ENCODE peak calls at places on chromosomes 1 and 21, in seven cellular contexts. One of them, this sample, is unnamed.

GRCh38 chr1:151924691-151925587 is 15.6 kb upstream of the THEM4 start:
- DNase-seq in left colon: no peak
- DNase-seq in memory B cell: no peak
- DNase-seq in NCI-H1417 treated with DMSO at 0.1 percent for 48 hours: no peak
- DNase-seq in NCI-H774: no peak
- DNase-seq in RWPE1: no peak
- DNase-seq in left ventricle myocardium superior: no peak
- DNase-seq in this sample: no peak

GRCh38 chr1:221886311-221887090 is 144.6 kb upstream of the DUSP10 start:
- DNase-seq in NCI-H1417 treated with DMSO at 0.1 percent for 48 hours: no peak
- DNase-seq in RWPE1: no peak
- DNase-seq in left colon: no peak
- DNase-seq in memory B cell: no peak
- DNase-seq in NCI-H774: no peak
- DNase-seq in left ventricle myocardium superior: no peak
- DNase-seq in this sample: no peak

GRCh38 chr1:35031103-35031452 is 667 bp downstream of the ZMYM6 start:
- DNase-seq in NCI-H774: no peak
- DNase-seq in RWPE1: peak
- DNase-seq in memory B cell: peak
- DNase-seq in left ventricle myocardium superior: peak
- DNase-seq in left colon: peak
- DNase-seq in NCI-H1417 treated with DMSO at 0.1 percent for 48 hours: no peak
- DNase-seq in this sample: no peak

GRCh38 chr1:66335859-66336640 is 197.9 kb upstream of the SGIP1 start:
- DNase-seq in left colon: peak
- DNase-seq in RWPE1: no peak
- DNase-seq in memory B cell: peak
- DNase-seq in left ventricle myocardium superior: peak
- DNase-seq in NCI-H774: no peak
- DNase-seq in NCI-H1417 treated with DMSO at 0.1 percent for 48 hours: no peak
- DNase-seq in this sample: no peak

GRCh38 chr1:216456682-216457081 is 33.4 kb upstream of the USH2A start:
- DNase-seq in memory B cell: no peak
- DNase-seq in NCI-H774: no peak
- DNase-seq in NCI-H1417 treated with DMSO at 0.1 percent for 48 hours: no peak
- DNase-seq in left colon: no peak
- DNase-seq in RWPE1: peak
- DNase-seq in left ventricle myocardium superior: no peak
- DNase-seq in this sample: no peak

GRCh38 chr1:20107767-20108166 is 11.6 kb downstream of the PLA2G2D start:
- DNase-seq in left colon: no peak
- DNase-seq in RWPE1: no peak
- DNase-seq in memory B cell: no peak
- DNase-seq in left ventricle myocardium superior: no peak
- DNase-seq in NCI-H1417 treated with DMSO at 0.1 percent for 48 hours: no peak
- DNase-seq in NCI-H774: no peak
- DNase-seq in this sample: no peak

GRCh38 chr1:119008483-119009299 is 20.5 kb upstream of the TBX15 start:
- DNase-seq in RWPE1: peak
- DNase-seq in NCI-H774: no peak
- DNase-seq in left ventricle myocardium superior: no peak
- DNase-seq in memory B cell: no peak
- DNase-seq in left colon: no peak
- DNase-seq in NCI-H1417 treated with DMSO at 0.1 percent for 48 hours: no peak
- DNase-seq in this sample: peak

GRCh38 chr1:209618756-209619420 is 33.3 kb downstream of the LAMB3 start:
- DNase-seq in memory B cell: no peak
- DNase-seq in NCI-H774: no peak
- DNase-seq in RWPE1: no peak
- DNase-seq in NCI-H1417 treated with DMSO at 0.1 percent for 48 hours: no peak
- DNase-seq in left colon: no peak
- DNase-seq in left ventricle myocardium superior: peak
- DNase-seq in this sample: peak

GRCh38 chr21:36700961-36701911 is 2.3 kb downstream of the SIM2 start:
- DNase-seq in left ventricle myocardium superior: no peak
- DNase-seq in memory B cell: no peak
- DNase-seq in NCI-H1417 treated with DMSO at 0.1 percent for 48 hours: no peak
- DNase-seq in RWPE1: no peak
- DNase-seq in NCI-H774: no peak
- DNase-seq in left colon: no peak
- DNase-seq in this sample: no peak

GRCh38 chr21:33801424-33802405 is 113.9 kb downstream of the ATP5PO start:
- DNase-seq in memory B cell: no peak
- DNase-seq in NCI-H774: peak
- DNase-seq in left ventricle myocardium superior: no peak
- DNase-seq in RWPE1: peak
- DNase-seq in left colon: no peak
- DNase-seq in NCI-H1417 treated with DMSO at 0.1 percent for 48 hours: peak
- DNase-seq in this sample: peak

GRCh38 chr1:160291248-160292220 is 6.6 kb upstream of the PEX19 start:
- DNase-seq in NCI-H1417 treated with DMSO at 0.1 percent for 48 hours: peak
- DNase-seq in RWPE1: peak
- DNase-seq in NCI-H774: peak
- DNase-seq in left colon: peak
- DNase-seq in left ventricle myocardium superior: peak
- DNase-seq in memory B cell: peak
- DNase-seq in this sample: peak

GRCh38 chr1:164559342-164560070 is 522 bp downstream of the PBX1 start:
- DNase-seq in left ventricle myocardium superior: peak
- DNase-seq in left colon: peak
- DNase-seq in NCI-H1417 treated with DMSO at 0.1 percent for 48 hours: no peak
- DNase-seq in NCI-H774: peak
- DNase-seq in RWPE1: peak
- DNase-seq in memory B cell: no peak
- DNase-seq in this sample: no peak

GRCh38 chr21:42474043-42474831 is 21.8 kb downstream of the RSPH1 start:
- DNase-seq in NCI-H1417 treated with DMSO at 0.1 percent for 48 hours: no peak
- DNase-seq in memory B cell: peak
- DNase-seq in NCI-H774: no peak
- DNase-seq in left colon: peak
- DNase-seq in left ventricle myocardium superior: no peak
- DNase-seq in RWPE1: peak
- DNase-seq in this sample: no peak

GRCh38 chr1:40096977-40097782 is at the start of gene PPT1:
- DNase-seq in RWPE1: peak
- DNase-seq in NCI-H1417 treated with DMSO at 0.1 percent for 48 hours: peak
- DNase-seq in left colon: peak
- DNase-seq in memory B cell: peak
- DNase-seq in left ventricle myocardium superior: peak
- DNase-seq in NCI-H774: peak
- DNase-seq in this sample: peak

GRCh38 chr1:166884040-166884642 is 8.1 kb upstream of the TADA1 start:
- DNase-seq in memory B cell: peak
- DNase-seq in left colon: peak
- DNase-seq in left ventricle myocardium superior: peak
- DNase-seq in NCI-H774: peak
- DNase-seq in NCI-H1417 treated with DMSO at 0.1 percent for 48 hours: no peak
- DNase-seq in RWPE1: no peak
- DNase-seq in this sample: no peak

GRCh38 chr1:84089470-84090261 is 54.4 kb upstream of the PRKACB start:
- DNase-seq in NCI-H1417 treated with DMSO at 0.1 percent for 48 hours: no peak
- DNase-seq in NCI-H774: no peak
- DNase-seq in left ventricle myocardium superior: no peak
- DNase-seq in RWPE1: peak
- DNase-seq in memory B cell: no peak
- DNase-seq in left colon: no peak
- DNase-seq in this sample: no peak

GRCh38 chr1:203796223-203796747 is 862 bp downstream of the ZBED6 start:
- DNase-seq in NCI-H1417 treated with DMSO at 0.1 percent for 48 hours: no peak
- DNase-seq in left ventricle myocardium superior: peak
- DNase-seq in memory B cell: no peak
- DNase-seq in NCI-H774: no peak
- DNase-seq in left colon: peak
- DNase-seq in RWPE1: peak
- DNase-seq in this sample: no peak

GRCh38 chr1:6420594-6421042 is 899 bp upstream of the HES2 start:
- DNase-seq in NCI-H774: no peak
- DNase-seq in left ventricle myocardium superior: no peak
- DNase-seq in NCI-H1417 treated with DMSO at 0.1 percent for 48 hours: no peak
- DNase-seq in left colon: peak
- DNase-seq in RWPE1: no peak
- DNase-seq in memory B cell: no peak
- DNase-seq in this sample: no peak

GRCh38 chr1:104780470-104781078 is 1030.9 kb downstream of the AMY1C start:
- DNase-seq in left colon: no peak
- DNase-seq in NCI-H1417 treated with DMSO at 0.1 percent for 48 hours: peak
- DNase-seq in RWPE1: peak
- DNase-seq in NCI-H774: peak
- DNase-seq in left ventricle myocardium superior: no peak
- DNase-seq in memory B cell: no peak
- DNase-seq in this sample: peak

GRCh38 chr1:50181027-50181663 is 72.4 kb downstream of the ELAVL4 start:
- DNase-seq in NCI-H1417 treated with DMSO at 0.1 percent for 48 hours: no peak
- DNase-seq in left ventricle myocardium superior: peak
- DNase-seq in NCI-H774: no peak
- DNase-seq in RWPE1: no peak
- DNase-seq in memory B cell: no peak
- DNase-seq in left colon: no peak
- DNase-seq in this sample: no peak

GRCh38 chr21:25560151-25560783 is 47.0 kb downstream of the MRPL39 start:
- DNase-seq in NCI-H774: no peak
- DNase-seq in left ventricle myocardium superior: no peak
- DNase-seq in NCI-H1417 treated with DMSO at 0.1 percent for 48 hours: no peak
- DNase-seq in RWPE1: no peak
- DNase-seq in left colon: no peak
- DNase-seq in memory B cell: no peak
- DNase-seq in this sample: no peak

GRCh38 chr1:209769171-209769904 is 13.5 kb downstream of the TRAF3IP3 start:
- DNase-seq in RWPE1: peak
- DNase-seq in left ventricle myocardium superior: peak
- DNase-seq in NCI-H774: no peak
- DNase-seq in memory B cell: no peak
- DNase-seq in NCI-H1417 treated with DMSO at 0.1 percent for 48 hours: no peak
- DNase-seq in left colon: peak
- DNase-seq in this sample: no peak

GRCh38 chr1:236127045-236127444 is 15.3 kb upstream of the GPR137B start:
- DNase-seq in NCI-H774: no peak
- DNase-seq in left colon: no peak
- DNase-seq in NCI-H1417 treated with DMSO at 0.1 percent for 48 hours: no peak
- DNase-seq in RWPE1: no peak
- DNase-seq in memory B cell: no peak
- DNase-seq in left ventricle myocardium superior: no peak
- DNase-seq in this sample: no peak

GRCh38 chr1:181669209-181669608 is 185.9 kb downstream of the CACNA1E start:
- DNase-seq in RWPE1: peak
- DNase-seq in NCI-H774: no peak
- DNase-seq in memory B cell: no peak
- DNase-seq in left colon: no peak
- DNase-seq in NCI-H1417 treated with DMSO at 0.1 percent for 48 hours: no peak
- DNase-seq in left ventricle myocardium superior: no peak
- DNase-seq in this sample: no peak

GRCh38 chr1:102628008-102628736 is 480.1 kb downstream of the COL11A1 start:
- DNase-seq in left colon: no peak
- DNase-seq in NCI-H1417 treated with DMSO at 0.1 percent for 48 hours: no peak
- DNase-seq in NCI-H774: peak
- DNase-seq in left ventricle myocardium superior: no peak
- DNase-seq in memory B cell: no peak
- DNase-seq in RWPE1: peak
- DNase-seq in this sample: no peak

GRCh38 chr1:163875927-163876320 is 554.2 kb downstream of the NUF2 start:
- DNase-seq in left colon: no peak
- DNase-seq in NCI-H1417 treated with DMSO at 0.1 percent for 48 hours: no peak
- DNase-seq in left ventricle myocardium superior: no peak
- DNase-seq in RWPE1: no peak
- DNase-seq in NCI-H774: no peak
- DNase-seq in memory B cell: no peak
- DNase-seq in this sample: no peak

GRCh38 chr1:115706774-115707425 is 61.6 kb downstream of the CASQ2 start:
- DNase-seq in NCI-H774: no peak
- DNase-seq in memory B cell: no peak
- DNase-seq in RWPE1: no peak
- DNase-seq in left ventricle myocardium superior: no peak
- DNase-seq in left colon: no peak
- DNase-seq in NCI-H1417 treated with DMSO at 0.1 percent for 48 hours: peak
- DNase-seq in this sample: peak

GRCh38 chr1:1084372-1085170 is 10.5 kb upstream of the RNF223 start:
- DNase-seq in NCI-H774: no peak
- DNase-seq in NCI-H1417 treated with DMSO at 0.1 percent for 48 hours: no peak
- DNase-seq in left ventricle myocardium superior: no peak
- DNase-seq in memory B cell: peak
- DNase-seq in left colon: no peak
- DNase-seq in RWPE1: no peak
- DNase-seq in this sample: no peak

GRCh38 chr1:12203216-12204007 is 26.4 kb upstream of the VPS13D start:
- DNase-seq in RWPE1: no peak
- DNase-seq in left colon: no peak
- DNase-seq in memory B cell: no peak
- DNase-seq in NCI-H1417 treated with DMSO at 0.1 percent for 48 hours: no peak
- DNase-seq in NCI-H774: no peak
- DNase-seq in left ventricle myocardium superior: no peak
- DNase-seq in this sample: no peak

GRCh38 chr1:2953688-2954285 is 67.5 kb upstream of the ACTRT2 start:
- DNase-seq in NCI-H1417 treated with DMSO at 0.1 percent for 48 hours: no peak
- DNase-seq in RWPE1: no peak
- DNase-seq in NCI-H774: no peak
- DNase-seq in left colon: no peak
- DNase-seq in memory B cell: no peak
- DNase-seq in left ventricle myocardium superior: no peak
- DNase-seq in this sample: no peak

GRCh38 chr1:217184854-217185253 is 446.0 kb downstream of the GPATCH2 start:
- DNase-seq in left colon: no peak
- DNase-seq in memory B cell: no peak
- DNase-seq in NCI-H774: no peak
- DNase-seq in NCI-H1417 treated with DMSO at 0.1 percent for 48 hours: no peak
- DNase-seq in left ventricle myocardium superior: no peak
- DNase-seq in RWPE1: no peak
- DNase-seq in this sample: no peak

GRCh38 chr1:77273891-77274290 is 7.9 kb upstream of the AK5 start:
- DNase-seq in memory B cell: no peak
- DNase-seq in left colon: no peak
- DNase-seq in RWPE1: no peak
- DNase-seq in left ventricle myocardium superior: no peak
- DNase-seq in NCI-H774: no peak
- DNase-seq in NCI-H1417 treated with DMSO at 0.1 percent for 48 hours: no peak
- DNase-seq in this sample: no peak

GRCh38 chr1:46204406-46204742 is 1.2 kb downstream of the LURAP1 start:
- DNase-seq in memory B cell: no peak
- DNase-seq in left colon: no peak
- DNase-seq in RWPE1: no peak
- DNase-seq in left ventricle myocardium superior: peak
- DNase-seq in NCI-H1417 treated with DMSO at 0.1 percent for 48 hours: no peak
- DNase-seq in NCI-H774: no peak
- DNase-seq in this sample: no peak

GRCh38 chr1:12595839-12596821 is 21.9 kb downstream of the DHRS3 start:
- DNase-seq in NCI-H774: no peak
- DNase-seq in NCI-H1417 treated with DMSO at 0.1 percent for 48 hours: no peak
- DNase-seq in RWPE1: peak
- DNase-seq in left colon: peak
- DNase-seq in left ventricle myocardium superior: peak
- DNase-seq in memory B cell: no peak
- DNase-seq in this sample: no peak

GRCh38 chr1:221530791-221531190 is 211.1 kb downstream of the DUSP10 start:
- DNase-seq in memory B cell: no peak
- DNase-seq in left colon: no peak
- DNase-seq in NCI-H774: no peak
- DNase-seq in RWPE1: no peak
- DNase-seq in left ventricle myocardium superior: no peak
- DNase-seq in NCI-H1417 treated with DMSO at 0.1 percent for 48 hours: no peak
- DNase-seq in this sample: no peak

This sample was measured in NCI-H2107.